ENCODE peak calls at places on chromosome 21, in eight cellular contexts. W is heart left ventricle; S is NCI-H1930; A is stimulated activated CD4-positive, alpha-beta T cell treated with anti-CD3 and anti-CD28 coated beads, Interleukin-1b, Interleukin-23, amount 100 ng/mL, for 4 hours; T is cardiac fibroblast; G is amniotic stem cell; U is activated CD8-positive, alpha-beta memory T cell treated with anti-CD3 and anti-CD28 coated beads, Interleukin-2, amount 50 U/mL, for 48 hours; R is anterior cingulate cortex. X is an unnamed sample.

GRCh38 chr21:45178072-45178608 is 103.8 kb downstream of the ADARB1 start:
- DNase-seq in W (no peak), S (no peak), A (no peak), T (no peak), G (no peak), U (no peak), R (no peak), X (no peak)

GRCh38 chr21:35940074-35940927 is 120.0 kb downstream of the SETD4 start:
- DNase-seq in W (peak; percentile 44), S (peak; percentile 42), A (no peak), T (peak; percentile 86), G (peak; percentile 67), U (no peak), R (no peak), X (peak; percentile 35)

GRCh38 chr21:28423521-28423920 is 569.2 kb downstream of the LTN1 start:
- DNase-seq in W (no peak), S (no peak), A (no peak), T (no peak), G (no peak), U (no peak), R (no peak), X (no peak)

GRCh38 chr21:16976132-16976666 is 536.6 kb upstream of the CXADR start:
- DNase-seq in W (no peak), S (no peak), A (no peak), T (no peak), G (no peak), U (no peak), R (no peak), X (no peak)

GRCh38 chr21:34073749-34074282 is 438 bp downstream of the MRPS6 start:
- DNase-seq in W (peak; percentile 66), S (no peak), A (peak; percentile 45), T (peak; percentile 41), G (no peak), U (peak; percentile 63), R (no peak), X (no peak)

GRCh38 chr21:29114765-29115164 is 15.7 kb upstream of the MAP3K7CL start:
- DNase-seq in W (no peak), S (no peak), A (no peak), T (peak; percentile 24), G (no peak), U (no peak), R (no peak), X (no peak)

GRCh38 chr21:46080171-46081021 is 17.5 kb upstream of the COL6A2 start:
- DNase-seq in W (peak; percentile 82), S (no peak), A (no peak), T (no peak), G (no peak), U (peak; percentile 47), R (peak; percentile 59), X (peak; percentile 28)

GRCh38 chr21:16502897-16503296 is 773.1 kb downstream of the USP25 start:
- DNase-seq in W (no peak), S (no peak), A (no peak), T (no peak), G (no peak), U (no peak), R (no peak), X (no peak)

GRCh38 chr21:25133939-25134338 is 473.3 kb downstream of the MRPL39 start:
- DNase-seq in W (no peak), S (no peak), A (no peak), T (no peak), G (no peak), U (no peak), R (no peak), X (no peak)

GRCh38 chr21:23218667-23219066 is 2220.5 kb downstream of the NCAM2 start:
- DNase-seq in W (no peak), S (no peak), A (no peak), T (peak; percentile 8), G (no peak), U (no peak), R (no peak), X (no peak)

GRCh38 chr21:43733529-43734071 is 14.7 kb downstream of the PDXK start:
- DNase-seq in W (no peak), S (no peak), A (no peak), T (peak; percentile 60), G (no peak), U (peak; percentile 74), R (no peak), X (no peak)

GRCh38 chr21:44736291-44737004 is 25.1 kb upstream of the TSPEAR start:
- DNase-seq in W (no peak), S (no peak), A (no peak), T (no peak), G (no peak), U (no peak), R (no peak), X (no peak)

GRCh38 chr21:21624674-21625073 is 626.5 kb downstream of the NCAM2 start:
- DNase-seq in W (no peak), S (no peak), A (no peak), T (peak; percentile 33), G (peak; percentile 2), U (no peak), R (no peak), X (no peak)

GRCh38 chr21:38913120-38913975 is 107.6 kb downstream of the ETS2 start:
- DNase-seq in W (peak; percentile 74), S (peak; percentile 14), A (no peak), T (peak; percentile 90), G (no peak), U (no peak), R (peak; percentile 15), X (peak; percentile 84)

GRCh38 chr21:18368193-18368592 is 35.4 kb downstream of the TMPRSS15 start:
- DNase-seq in W (no peak), S (no peak), A (no peak), T (no peak), G (no peak), U (no peak), R (no peak), X (no peak)

GRCh38 chr21:37871121-37871862 is 45.0 kb downstream of the KCNJ6 start:
- DNase-seq in W (no peak), S (no peak), A (no peak), T (peak; percentile 43), G (peak; percentile 25), U (no peak), R (no peak), X (no peak)

GRCh38 chr21:26710155-26710554 is 135.1 kb downstream of the ADAMTS1 start:
- DNase-seq in W (no peak), S (no peak), A (no peak), T (no peak), G (no peak), U (no peak), R (peak; percentile 7), X (no peak)

GRCh38 chr21:36319767-36320420 is at the start of gene MORC3:
- DNase-seq in W (peak; percentile 98), S (peak; percentile 98), A (peak; percentile 97), T (peak; percentile 100), G (peak; percentile 97), U (peak; percentile 99), R (peak; percentile 96), X (peak; percentile 97)

X was measured in lung.